ENCODE peak calls at places on chromosomes 2 and 18, in four cellular contexts. E is GM23248, L is MM.1S, C is astrocyte. T is an unnamed sample.

GRCh38 chr2:62038980-62039771 is 133.7 kb downstream of the COMMD1 start:
- DNase-seq in E (peak; percentile 50), C (peak; percentile 67), L (peak; percentile 78), T (peak; percentile 83)

GRCh38 chr2:108446703-108447102 is 2.3 kb upstream of the GCC2 start:
- DNase-seq in L (no peak), C (no peak), E (no peak), T (no peak)

GRCh38 chr2:191635333-191636234 is 42.4 kb upstream of the NABP1 start:
- DNase-seq in C (peak; percentile 95), E (peak; percentile 85), L (peak; percentile 58), T (no peak)

GRCh38 chr2:75503048-75503607 is 57.6 kb downstream of the EVA1A start:
- DNase-seq in E (peak; percentile 85), L (no peak), C (peak; percentile 97), T (no peak)

GRCh38 chr2:36607947-36608346 is 10.0 kb upstream of the FEZ2 start:
- DNase-seq in L (no peak), C (no peak), E (peak; percentile 12), T (no peak)

GRCh38 chr2:77018219-77018618 is 504.0 kb downstream of the LRRTM4 start:
- DNase-seq in L (no peak), C (no peak), E (no peak), T (no peak)

GRCh38 chr18:54503495-54503894 is 87.5 kb upstream of the DYNAP start:
- DNase-seq in L (no peak), E (no peak), C (no peak), T (no peak)

GRCh38 chr2:169452080-169452479 is 27.2 kb upstream of the BBS5 start:
- DNase-seq in L (peak; percentile 28), E (peak; percentile 63), C (peak; percentile 33), T (peak; percentile 75)

GRCh38 chr2:69027060-69027459 is 14.1 kb downstream of the ANTXR1 start:
- DNase-seq in E (no peak), C (no peak), L (no peak), T (no peak)

GRCh38 chr2:231483398-231484329 is 19.4 kb upstream of the NCL start:
- DNase-seq in C (no peak), L (peak; percentile 39), E (peak; percentile 62), T (no peak)

GRCh38 chr2:174752403-174753037 is 11.8 kb downstream of the CHRNA1 start:
- DNase-seq in C (no peak), E (no peak), L (peak; percentile 71), T (no peak)

GRCh38 chr2:159456500-159457426 is 159.6 kb downstream of the BAZ2B start:
- DNase-seq in C (peak; percentile 55), E (no peak), L (no peak), T (no peak)

GRCh38 chr18:24766376-24766775 is 305.9 kb downstream of the HRH4 start:
- DNase-seq in E (peak; percentile 97), L (no peak), C (no peak), T (no peak)

GRCh38 chr2:144011553-144011952 is 508.4 kb downstream of the ZEB2 start:
- DNase-seq in C (no peak), E (no peak), L (no peak), T (no peak)

GRCh38 chr2:235770909-235771820 is 277.3 kb downstream of the AGAP1 start:
- DNase-seq in E (no peak), C (no peak), L (no peak), T (no peak)

GRCh38 chr2:219887870-219888269 is 260.4 kb downstream of the SLC4A3 start:
- DNase-seq in L (no peak), C (peak; percentile 10), E (peak; percentile 8), T (no peak)

GRCh38 chr2:143694335-143694734 is 565.1 kb downstream of the ARHGAP15 start:
- DNase-seq in L (no peak), E (no peak), C (no peak), T (no peak)

GRCh38 chr2:139059617-139060016 is 279.4 kb upstream of the NXPH2 start:
- DNase-seq in E (no peak), C (no peak), L (no peak), T (no peak)

GRCh38 chr2:113258748-113259147 is 20.0 kb downstream of the PAX8 start:
- DNase-seq in C (no peak), E (no peak), L (no peak), T (no peak)

GRCh38 chr2:113255140-113256070 is 23.3 kb downstream of the PAX8 start:
- DNase-seq in C (peak; percentile 45), E (no peak), L (no peak), T (no peak)

GRCh38 chr2:113260930-113261329 is 17.8 kb downstream of the PAX8 start:
- DNase-seq in L (no peak), E (no peak), C (no peak), T (no peak)

GRCh38 chr2:113253453-113253852 is 25.3 kb downstream of the PAX8 start:
- DNase-seq in L (no peak), E (no peak), C (no peak), T (no peak)

DNA sequence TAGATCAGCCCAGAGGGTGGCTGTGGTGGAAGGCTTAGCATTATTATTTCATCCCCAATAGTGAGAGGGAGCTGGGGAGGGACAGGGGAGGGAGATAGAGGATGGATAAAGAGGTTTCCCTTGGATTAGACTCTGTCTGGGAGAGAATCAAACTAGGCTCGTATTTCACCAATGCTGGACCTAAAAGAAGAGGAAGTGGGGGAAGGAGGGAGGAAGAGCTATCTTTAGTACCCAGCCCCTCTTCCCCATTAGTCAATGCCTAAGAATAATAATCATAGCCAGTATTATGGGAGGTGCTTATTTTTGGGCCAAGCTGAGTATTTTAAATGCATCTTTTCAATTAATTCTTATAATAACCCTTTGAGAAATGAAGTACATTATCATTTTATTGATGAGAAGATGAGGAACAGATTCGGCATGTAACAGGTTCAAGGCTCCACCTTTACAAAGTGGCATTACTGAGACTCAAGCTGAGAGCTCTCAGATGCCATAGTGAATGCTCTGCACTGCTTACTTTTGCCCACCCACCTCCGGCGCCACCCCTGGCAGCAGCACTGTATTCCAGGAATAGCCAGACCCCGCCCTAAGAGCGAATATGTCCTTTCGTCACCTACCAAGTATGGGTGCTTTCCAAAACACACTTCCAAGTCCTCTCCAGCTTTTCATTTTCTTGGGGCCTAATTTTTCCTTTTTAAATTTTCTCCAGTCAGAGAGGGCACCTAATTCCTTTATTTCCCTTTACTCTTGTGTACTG is 21.0 kb downstream of the PAX8 start:
- DNase-seq in C (no peak), E (no peak), L (no peak), T (no peak)
- H3K9ac ChIP-seq in C (no peak overlapping the region), E (no peak overlapping the region), L (no peak overlapping the region), T (no peak overlapping the region)

GRCh38 chr2:124993809-124994208 is 968.7 kb downstream of the CNTNAP5 start:
- DNase-seq in E (no peak), L (no peak), C (no peak), T (no peak)
- H2AFZ ChIP-seq in E (no peak overlapping the region), L (no peak overlapping the region), C (peak overlapping the region; percentile 56), T (no peak overlapping the region)

GRCh38 chr18:36294031-36294430 is 3.5 kb upstream of the FHOD3 start:
- DNase-seq in E (peak; percentile 87), L (no peak), C (peak; percentile 53), T (no peak)
- H3K4me3 ChIP-seq in E (no peak overlapping the region), L (no peak overlapping the region), C (no peak overlapping the region), T (no peak overlapping the region)

GRCh38 chr2:54478899-54479298 is 22.8 kb downstream of the SPTBN1 start:
- DNase-seq in C (no peak), E (no peak), L (no peak), T (no peak)

GRCh38 chr2:54482725-54483124 is 26.6 kb downstream of the SPTBN1 start:
- DNase-seq in L (no peak), C (peak; percentile 88), E (peak; percentile 96), T (no peak)

GRCh38 chr2:54481686-54482085 is 25.6 kb downstream of the SPTBN1 start:
- DNase-seq in L (no peak), E (no peak), C (no peak), T (no peak)

GRCh38 chr2:54479422-54479821 is 23.3 kb downstream of the SPTBN1 start:
- DNase-seq in C (peak; percentile 46), L (no peak), E (peak; percentile 45), T (no peak)

GRCh38 chr2:54480025-54480424 is 23.9 kb downstream of the SPTBN1 start:
- DNase-seq in L (no peak), C (no peak), E (no peak), T (no peak)
- H3K9ac ChIP-seq in L (no peak overlapping the region), C (no peak overlapping the region), E (no peak overlapping the region), T (no peak overlapping the region)

T was measured in Karpas-422.